ENCODE peak calls at places on chromosomes 2 and 18, in five cellular contexts. D, Y, G, J and R are unnamed samples.

GRCh38 chr2:202376460-202377307 is 557 bp downstream of the BMPR2 start:
- DNase-seq in G (no peak), Y (no peak), D (no peak), J (no peak), R (no peak)

GRCh38 chr18:59874166-59874565 is 25.6 kb upstream of the PMAIP1 start:
- DNase-seq in G (peak), Y (no peak), J (no peak), D (peak), R (no peak)

GRCh38 chr2:234533631-234534030 is 36.8 kb upstream of the ARL4C start:
- DNase-seq in Y (no peak), J (no peak), G (no peak), D (no peak), R (no peak)

GRCh38 chr2:113370478-113371091 is 66.9 kb upstream of the ZNG1B start:
- DNase-seq in J (no peak), Y (peak), D (peak), G (peak), R (peak)

GRCh38 chr2:98867539-98868309 is 68.3 kb downstream of the CRACDL start:
- DNase-seq in D (no peak), Y (no peak), J (no peak), G (no peak), R (no peak)

GRCh38 chr2:143415571-143415970 is 286.4 kb downstream of the ARHGAP15 start:
- DNase-seq in J (no peak), Y (no peak), D (no peak), G (no peak), R (no peak)

GRCh38 chr2:28521663-28522062 is 25.8 kb downstream of the PLB1 start:
- DNase-seq in D (no peak), Y (no peak), J (no peak), G (no peak), R (peak)

GRCh38 chr2:122660786-122661634 is 905.6 kb downstream of the TSN start:
- DNase-seq in J (no peak), Y (peak), G (no peak), D (no peak), R (no peak)

GRCh38 chr2:160538559-160539355 is 45.1 kb upstream of the RBMS1 start:
- DNase-seq in Y (no peak), J (no peak), G (no peak), D (no peak), R (no peak)

GRCh38 chr2:229980440-229981184 is 58.3 kb downstream of the FBXO36 start:
- DNase-seq in J (peak), D (peak), G (no peak), Y (peak), R (no peak)

GRCh38 chr18:12455511-12455910 is 47.8 kb downstream of the PRELID3A start:
- DNase-seq in J (no peak), Y (no peak), D (peak), G (no peak), R (no peak)

GRCh38 chr2:204195498-204195897 is 258.9 kb downstream of the ICOS start:
- DNase-seq in G (no peak), Y (no peak), D (no peak), J (no peak), R (no peak)

GRCh38 chr2:234556848-234557573 is 60.1 kb upstream of the ARL4C start:
- DNase-seq in G (no peak), D (peak), Y (no peak), J (no peak), R (no peak)

DNA sequence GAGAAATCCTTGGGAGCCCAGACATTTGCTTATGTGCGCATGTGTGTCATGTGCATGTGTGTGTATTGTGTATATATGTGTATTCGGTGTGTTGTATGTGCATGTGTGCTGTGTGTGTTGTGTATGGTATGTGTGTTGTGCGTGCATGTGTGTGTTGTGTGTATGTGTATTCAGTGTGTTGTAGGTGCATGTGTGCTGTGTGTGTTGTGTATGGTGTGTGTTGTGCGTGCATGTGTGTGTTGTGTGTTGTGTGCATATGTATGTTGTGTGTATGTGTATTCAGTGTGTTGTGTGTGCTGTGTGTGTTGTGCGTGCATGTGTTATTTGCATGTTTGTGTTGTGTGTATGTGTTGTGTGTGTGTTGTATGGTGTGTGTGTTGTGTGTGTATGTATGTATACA is 136.9 kb downstream of the SH3RF3 start:
- DNase-seq in Y (no peak), J (no peak), D (no peak), G (no peak), R (no peak)
- TF ChIP-seq CTCF in Y (no peak), J (no peak), D (no peak), G (no peak), R (no peak)

GRCh38 chr2:38233231-38233983 is 143.7 kb downstream of the ATL2 start:
- DNase-seq in G (peak), Y (no peak), J (peak), D (peak), R (no peak)
- TF ChIP-seq CTCF in G (peak), Y (peak), J (no peak), D (peak), R (no peak)

DNA sequence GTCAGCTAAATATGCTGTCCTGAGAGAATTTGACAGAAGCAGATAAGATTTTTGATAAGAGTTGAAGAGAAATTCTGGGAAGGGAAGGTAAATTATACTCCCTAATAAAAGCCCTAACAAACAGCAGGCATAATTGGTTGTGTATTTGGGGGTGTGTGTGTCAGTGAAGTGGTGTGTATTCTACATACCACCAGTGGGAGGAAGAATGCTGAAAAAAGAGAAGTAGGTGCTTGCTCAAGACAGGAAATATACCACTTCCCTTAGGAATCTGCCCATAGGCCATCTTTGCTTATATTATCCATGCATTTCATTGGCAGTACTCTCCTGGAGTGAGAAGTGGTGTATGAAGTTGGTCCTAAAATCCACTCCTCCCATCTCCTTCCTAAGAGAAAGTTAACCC is 76.2 kb downstream of the FMNL2 start:
- DNase-seq in J (no peak), G (no peak), Y (no peak), D (no peak), R (no peak)
- TF ChIP-seq CTCF in J (no peak), G (no peak), Y (no peak), D (no peak), R (no peak)

GRCh38 chr18:5106730-5107129 is 90.3 kb downstream of the AKAIN1 start:
- DNase-seq in D (no peak), G (no peak), Y (no peak), J (no peak), R (no peak)
- TF ChIP-seq CTCF in D (no peak), G (no peak), Y (peak), J (no peak), R (no peak)

GRCh38 chr18:3448845-3449701 is 899 bp upstream of the TGIF1 start:
- DNase-seq in G (no peak), J (peak), D (peak), Y (peak), R (peak)

GRCh38 chr18:3450358-3451107 is 561 bp downstream of the TGIF1 start:
- DNase-seq in Y (no peak), G (no peak), J (no peak), D (peak), R (peak)

GRCh38 chr18:3447035-3447894 is 2.7 kb upstream of the TGIF1 start:
- DNase-seq in Y (peak), G (no peak), J (no peak), D (peak), R (peak)

GRCh38 chr18:3449702-3450357 is at the start of gene TGIF1:
- DNase-seq in J (peak), D (peak), Y (peak), G (no peak), R (peak)

DNA sequence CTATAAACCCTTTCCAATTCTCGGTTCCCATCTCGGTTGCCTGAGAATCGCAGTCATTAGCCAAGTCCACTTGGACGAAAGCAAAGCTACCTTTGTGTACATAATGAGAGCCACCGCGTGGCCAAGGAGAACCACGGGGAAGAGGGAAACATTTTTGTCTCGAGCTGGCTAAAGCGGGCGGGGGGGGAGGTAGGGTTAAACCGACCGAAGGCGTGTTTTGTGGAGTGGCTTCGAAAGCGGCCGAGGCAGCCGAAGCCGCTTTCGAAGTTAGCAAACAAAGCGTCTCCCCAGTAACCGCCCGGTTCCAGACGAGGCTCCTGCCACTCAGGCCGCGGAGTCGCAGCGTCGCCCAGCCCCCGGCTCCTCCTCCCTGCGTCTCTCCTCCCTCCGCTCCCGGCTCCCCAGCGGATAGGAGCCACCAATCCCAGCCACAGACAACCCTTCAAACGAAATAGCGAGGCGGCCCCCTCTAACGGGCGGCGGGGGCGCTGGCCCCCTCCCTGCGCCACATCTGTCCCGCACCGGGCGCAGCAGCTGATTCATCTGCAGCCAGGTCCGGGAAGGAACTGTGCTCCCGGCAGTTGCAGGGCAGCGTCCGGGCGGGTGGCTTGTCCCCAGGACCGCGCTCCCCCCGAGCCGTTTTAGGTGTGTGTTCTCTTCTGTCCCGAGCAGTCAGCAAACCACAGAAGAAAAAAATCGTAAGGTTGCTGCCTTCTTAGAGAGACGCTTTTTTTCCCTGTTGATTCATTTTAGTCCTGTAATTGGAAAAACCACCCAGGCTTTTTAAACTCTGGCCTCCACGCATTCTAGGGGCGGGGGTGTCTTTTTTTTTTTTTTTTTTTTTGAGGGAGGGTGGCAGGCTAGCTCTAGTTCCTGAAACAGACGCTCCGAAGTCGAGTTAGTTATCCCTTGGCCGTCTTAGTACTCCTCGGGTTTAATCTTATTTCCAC is 1.8 kb upstream of the TGIF1 start:
- DNase-seq in G (no peak), Y (peak), D (peak), J (peak), R (peak)
- TF ChIP-seq CTCF in G (peak), Y (no peak), D (peak), J (no peak), R (no peak)

GRCh38 chr2:64001382-64002101 is 17.7 kb downstream of the VPS54 start:
- DNase-seq in J (no peak), G (no peak), Y (no peak), D (no peak), R (no peak)

GRCh38 chr2:64005707-64006356 is 13.4 kb downstream of the VPS54 start:
- DNase-seq in Y (no peak), D (no peak), J (no peak), G (no peak), R (no peak)

GRCh38 chr2:63999049-63999448 is 20.2 kb downstream of the VPS54 start:
- DNase-seq in J (no peak), Y (no peak), D (no peak), G (no peak), R (no peak)

GRCh38 chr2:64003239-64003638 is 16.0 kb downstream of the VPS54 start:
- DNase-seq in D (no peak), Y (no peak), G (no peak), J (no peak), R (no peak)

DNA sequence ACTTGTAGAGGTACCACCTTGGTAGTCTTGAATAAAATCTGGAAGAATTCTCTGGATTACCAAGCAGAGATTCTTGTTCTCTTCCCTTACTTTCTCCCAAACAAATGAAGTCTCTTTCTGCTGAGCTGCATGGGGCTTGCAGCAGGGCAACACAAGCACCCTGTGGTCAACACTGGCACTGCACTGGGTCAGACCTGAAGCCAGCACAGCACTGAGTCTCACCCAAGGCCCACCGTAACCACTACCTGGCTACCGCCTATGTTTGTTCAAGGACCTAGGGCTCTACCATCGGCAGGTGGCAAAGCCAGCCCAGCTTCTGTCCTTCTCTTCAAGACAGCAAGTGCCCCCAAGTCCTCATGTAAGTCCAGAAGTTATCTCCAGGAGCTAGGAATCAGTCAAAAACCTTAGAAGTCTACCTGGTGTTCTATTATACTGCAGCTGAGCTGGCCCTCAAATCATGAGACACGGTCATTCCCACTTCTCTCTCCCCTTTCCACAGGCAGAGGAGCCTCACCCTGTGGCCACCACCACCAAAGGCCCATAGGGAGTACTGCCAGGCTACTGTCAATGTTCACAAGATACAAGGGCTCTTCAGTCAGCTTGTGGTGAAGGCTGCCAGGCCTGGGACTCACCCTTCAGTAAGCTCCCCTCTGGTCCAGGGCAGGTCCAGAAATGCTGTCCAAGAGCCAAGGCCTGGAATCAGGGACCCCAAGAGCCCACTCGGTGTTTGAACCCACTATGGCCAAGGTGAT is 18.4 kb downstream of the VPS54 start:
- DNase-seq in G (no peak), D (no peak), J (no peak), Y (peak), R (no peak)
- TF ChIP-seq CTCF in G (no peak), D (peak), J (peak), Y (peak), R (no peak)